ENCODE peak calls at places on chromosomes 5 and 9, in five cellular contexts. One of them, this sample, is unnamed.

GRCh38 chr9:120264528-120264927 is 315.4 kb downstream of the CDK5RAP2 start:
- DNase-seq in transverse colon: no peak
- DNase-seq in prostate gland: no peak
- DNase-seq in K562: no peak
- DNase-seq in GM12892: no peak
- DNase-seq in this sample: no peak

GRCh38 chr9:108516391-108516790 is 339.4 kb downstream of the ACTL7B start:
- DNase-seq in transverse colon: no peak
- DNase-seq in GM12892: no peak
- DNase-seq in prostate gland: no peak
- DNase-seq in K562: no peak
- DNase-seq in this sample: no peak

GRCh38 chr5:14483504-14484157 is 98.0 kb upstream of the OTULINL start:
- DNase-seq in transverse colon: peak
- DNase-seq in prostate gland: no peak
- DNase-seq in GM12892: no peak
- DNase-seq in K562: no peak
- DNase-seq in this sample: no peak

GRCh38 chr5:78213799-78214198 is 80.7 kb downstream of the AP3B1 start:
- DNase-seq in GM12892: no peak
- DNase-seq in K562: no peak
- DNase-seq in prostate gland: no peak
- DNase-seq in transverse colon: no peak
- DNase-seq in this sample: no peak

GRCh38 chr5:40160435-40160834 is 519.3 kb upstream of the PTGER4 start:
- DNase-seq in K562: no peak
- DNase-seq in transverse colon: no peak
- DNase-seq in prostate gland: no peak
- DNase-seq in GM12892: no peak
- DNase-seq in this sample: no peak

GRCh38 chr5:168851902-168852321 is 272.7 kb upstream of the PANK3 start:
- DNase-seq in K562: peak
- DNase-seq in transverse colon: no peak
- DNase-seq in GM12892: no peak
- DNase-seq in prostate gland: no peak
- DNase-seq in this sample: peak

GRCh38 chr5:172795401-172795977 is 24.5 kb upstream of the DUSP1 start:
- DNase-seq in prostate gland: no peak
- DNase-seq in transverse colon: peak
- DNase-seq in K562: no peak
- DNase-seq in GM12892: no peak
- DNase-seq in this sample: peak

GRCh38 chr9:92035687-92036410 is 79.4 kb downstream of the SPTLC1 start:
- DNase-seq in K562: no peak
- DNase-seq in transverse colon: peak
- DNase-seq in GM12892: no peak
- DNase-seq in prostate gland: no peak
- DNase-seq in this sample: no peak

GRCh38 chr5:71719092-71719964 is at the start of gene CARTPT:
- DNase-seq in GM12892: no peak
- DNase-seq in prostate gland: no peak
- DNase-seq in K562: peak
- DNase-seq in transverse colon: no peak
- DNase-seq in this sample: no peak

GRCh38 chr9:37324691-37325490 is 97.6 kb upstream of the GRHPR start:
- DNase-seq in K562: no peak
- DNase-seq in transverse colon: no peak
- DNase-seq in GM12892: no peak
- DNase-seq in prostate gland: no peak
- DNase-seq in this sample: no peak

GRCh38 chr9:136203406-136204085 is 1.4 kb downstream of the LHX3 start:
- DNase-seq in transverse colon: no peak
- DNase-seq in K562: no peak
- DNase-seq in prostate gland: no peak
- DNase-seq in GM12892: no peak
- DNase-seq in this sample: no peak

GRCh38 chr9:131611586-131611985 is 66.3 kb downstream of the PRRT1B start:
- DNase-seq in GM12892: no peak
- DNase-seq in K562: no peak
- DNase-seq in transverse colon: no peak
- DNase-seq in prostate gland: no peak
- DNase-seq in this sample: no peak

GRCh38 chr5:137728048-137728447 is 7.8 kb downstream of the KLHL3 start:
- DNase-seq in K562: no peak
- DNase-seq in transverse colon: no peak
- DNase-seq in GM12892: no peak
- DNase-seq in prostate gland: no peak
- DNase-seq in this sample: no peak

GRCh38 chr5:132776077-132776931 is 735 bp downstream of the SEPTIN8 start:
- DNase-seq in transverse colon: peak
- DNase-seq in prostate gland: peak
- DNase-seq in GM12892: peak
- DNase-seq in K562: peak
- DNase-seq in this sample: no peak

GRCh38 chr5:125815-126214 is 33.8 kb downstream of the PLEKHG4B start:
- DNase-seq in prostate gland: no peak
- DNase-seq in GM12892: no peak
- DNase-seq in transverse colon: no peak
- DNase-seq in K562: no peak
- DNase-seq in this sample: no peak

GRCh38 chr9:98255064-98255577 is 328 bp downstream of the TBC1D2 start:
- DNase-seq in transverse colon: peak
- DNase-seq in GM12892: no peak
- DNase-seq in prostate gland: no peak
- DNase-seq in K562: no peak
- DNase-seq in this sample: peak

GRCh38 chr5:141951341-141951781 is 6.6 kb downstream of the PCDH12 start:
- DNase-seq in prostate gland: no peak
- DNase-seq in transverse colon: no peak
- DNase-seq in K562: peak
- DNase-seq in GM12892: peak
- DNase-seq in this sample: no peak

GRCh38 chr9:111601237-111602018 is 2.0 kb upstream of the PTGR1 start:
- DNase-seq in K562: peak
- DNase-seq in GM12892: no peak
- DNase-seq in prostate gland: no peak
- DNase-seq in transverse colon: no peak
- DNase-seq in this sample: no peak

GRCh38 chr5:78916044-78916443 is 69.1 kb downstream of the ARSB start:
- DNase-seq in transverse colon: no peak
- DNase-seq in K562: no peak
- DNase-seq in prostate gland: no peak
- DNase-seq in GM12892: no peak
- DNase-seq in this sample: no peak

GRCh38 chr5:144202072-144202471 is 31.4 kb downstream of the KCTD16 start:
- DNase-seq in GM12892: no peak
- DNase-seq in transverse colon: no peak
- DNase-seq in prostate gland: peak
- DNase-seq in K562: no peak
- DNase-seq in this sample: no peak

GRCh38 chr9:5015934-5016333 is 30.9 kb downstream of the JAK2 start:
- DNase-seq in prostate gland: no peak
- DNase-seq in transverse colon: no peak
- DNase-seq in GM12892: no peak
- DNase-seq in K562: no peak
- DNase-seq in this sample: no peak

DNA sequence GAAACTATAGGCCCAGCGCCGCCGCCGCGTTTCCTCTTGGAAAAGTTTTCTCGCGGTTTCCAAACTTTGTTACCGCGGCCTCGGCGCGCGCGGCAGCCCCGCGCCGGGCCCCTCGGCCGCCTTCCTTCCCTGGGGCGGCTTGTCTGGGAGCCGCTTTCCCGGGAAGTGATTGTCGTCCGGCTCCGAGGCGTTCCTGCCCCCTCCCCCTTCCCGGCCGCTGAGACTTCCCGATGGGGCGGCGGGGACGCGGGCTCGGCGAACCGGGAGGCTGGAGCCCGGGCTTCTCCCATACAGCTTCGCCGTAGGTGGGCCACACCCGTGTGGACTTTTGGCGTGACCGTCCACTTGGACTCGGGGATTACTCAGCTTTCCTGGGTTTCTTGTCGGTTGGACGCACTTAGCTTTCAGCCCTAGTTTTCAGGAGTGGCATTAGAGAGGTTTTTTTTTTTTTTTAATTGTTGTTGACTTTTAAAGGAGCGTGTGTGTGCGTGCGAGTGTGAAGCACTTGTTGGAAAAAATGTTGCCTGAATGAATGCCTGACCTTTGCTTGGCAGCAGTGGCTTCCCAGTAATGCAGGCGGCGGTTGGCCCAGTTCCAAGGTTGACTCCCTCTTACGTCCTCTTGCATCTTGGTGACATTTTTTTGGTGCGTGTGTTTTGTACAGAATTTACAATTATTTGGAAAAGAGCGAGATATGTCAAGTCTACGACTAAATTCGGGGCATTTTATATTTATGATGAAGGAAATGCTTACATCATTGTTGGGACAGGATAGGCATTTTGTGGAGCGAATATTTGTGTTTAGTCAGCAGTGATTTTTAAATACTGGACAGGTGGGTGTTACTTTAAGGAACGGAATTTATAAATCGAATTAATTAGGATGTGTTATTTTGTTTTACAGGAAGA is 821 bp downstream of the CTNNA1 start:
- DNase-seq in K562: peak
- DNase-seq in prostate gland: peak
- DNase-seq in transverse colon: peak
- DNase-seq in GM12892: no peak
- DNase-seq in this sample: peak
- TF ChIP-seq POLR2AphosphoS5 in K562: no peak
- TF ChIP-seq POLR2AphosphoS5 in prostate gland: peak
- TF ChIP-seq POLR2AphosphoS5 in transverse colon: peak
- TF ChIP-seq POLR2AphosphoS5 in GM12892: no peak
- TF ChIP-seq POLR2AphosphoS5 in this sample: peak

DNA sequence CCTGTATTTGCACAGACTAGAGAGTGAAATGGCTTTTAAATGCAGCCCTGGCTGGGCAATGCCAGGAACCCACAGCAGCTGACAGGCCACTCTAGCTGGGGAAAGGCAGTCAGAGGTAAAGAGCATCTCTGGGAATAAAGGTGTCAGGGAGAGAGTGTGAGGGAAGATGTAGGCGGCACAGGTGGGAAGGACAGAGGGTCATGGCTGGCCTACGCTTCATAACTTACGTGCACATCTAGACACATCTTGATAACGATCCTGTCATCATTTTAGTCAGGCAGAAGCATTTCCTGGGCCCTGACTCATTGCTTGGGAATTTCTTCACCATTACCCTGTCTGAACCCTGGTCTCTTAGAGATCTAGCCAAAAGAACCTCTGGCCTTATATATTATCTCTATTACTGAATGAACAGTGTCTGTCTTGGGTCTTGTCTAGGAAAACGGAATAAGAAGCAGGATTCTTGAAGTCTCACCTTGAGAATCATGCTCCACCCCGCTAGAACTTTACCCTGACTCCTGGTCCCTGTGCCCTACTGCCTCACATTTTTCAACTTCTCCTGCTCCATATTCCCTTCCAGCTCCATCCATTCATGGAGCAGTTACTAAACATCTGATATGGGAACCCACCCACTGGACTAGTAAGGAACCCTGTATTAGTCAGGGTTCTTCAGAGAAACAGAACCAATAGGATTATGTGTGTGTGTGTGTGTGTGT is 106.4 kb upstream of the ELL2 start:
- DNase-seq in transverse colon: no peak
- DNase-seq in K562: no peak
- DNase-seq in prostate gland: peak
- DNase-seq in GM12892: no peak
- DNase-seq in this sample: no peak
- TF ChIP-seq POLR2AphosphoS5 in transverse colon: no peak
- TF ChIP-seq POLR2AphosphoS5 in K562: peak
- TF ChIP-seq POLR2AphosphoS5 in prostate gland: no peak
- TF ChIP-seq POLR2AphosphoS5 in GM12892: no peak
- TF ChIP-seq POLR2AphosphoS5 in this sample: no peak

GRCh38 chr9:385818-386398 is 171.2 kb downstream of the DOCK8 start:
- DNase-seq in prostate gland: peak
- DNase-seq in K562: peak
- DNase-seq in transverse colon: peak
- DNase-seq in GM12892: no peak
- DNase-seq in this sample: no peak

GRCh38 chr9:378263-378662 is 163.6 kb downstream of the DOCK8 start:
- DNase-seq in GM12892: no peak
- DNase-seq in transverse colon: no peak
- DNase-seq in K562: no peak
- DNase-seq in prostate gland: no peak
- DNase-seq in this sample: no peak

DNA sequence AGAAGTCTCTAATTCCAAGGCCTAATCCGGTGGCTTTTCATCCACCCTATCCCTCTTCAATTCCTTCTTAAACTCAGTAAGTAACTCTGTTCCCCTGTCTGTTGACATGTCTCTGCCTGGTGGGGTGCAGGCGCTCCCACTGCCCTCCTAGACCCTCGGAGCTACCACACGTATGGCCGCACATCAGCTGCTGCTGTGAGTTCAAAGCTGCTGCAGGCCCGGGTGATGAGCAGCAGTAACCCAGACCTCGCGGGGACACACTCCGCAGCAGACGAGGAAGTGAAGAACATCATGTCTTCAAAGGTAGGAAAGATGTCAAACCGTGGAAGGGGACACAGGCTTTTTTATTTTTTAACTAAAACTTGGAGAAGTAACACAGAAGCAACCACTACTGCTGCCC is 167.7 kb downstream of the DOCK8 start:
- DNase-seq in K562: no peak
- DNase-seq in GM12892: no peak
- DNase-seq in transverse colon: no peak
- DNase-seq in prostate gland: no peak
- DNase-seq in this sample: no peak
- TF ChIP-seq POLR2AphosphoS5 in K562: no peak
- TF ChIP-seq POLR2AphosphoS5 in GM12892: no peak
- TF ChIP-seq POLR2AphosphoS5 in transverse colon: no peak
- TF ChIP-seq POLR2AphosphoS5 in prostate gland: no peak
- TF ChIP-seq POLR2AphosphoS5 in this sample: no peak

GRCh38 chr9:76463211-76463610 is 4.2 kb downstream of the GCNT1 start:
- DNase-seq in prostate gland: no peak
- DNase-seq in GM12892: no peak
- DNase-seq in K562: no peak
- DNase-seq in transverse colon: no peak
- DNase-seq in this sample: no peak

GRCh38 chr9:76456202-76456926 is 2.6 kb upstream of the GCNT1 start:
- DNase-seq in K562: peak
- DNase-seq in GM12892: peak
- DNase-seq in prostate gland: peak
- DNase-seq in transverse colon: peak
- DNase-seq in this sample: no peak

GRCh38 chr9:76453785-76454184 is 5.2 kb upstream of the GCNT1 start:
- DNase-seq in transverse colon: no peak
- DNase-seq in prostate gland: no peak
- DNase-seq in K562: no peak
- DNase-seq in GM12892: no peak
- DNase-seq in this sample: no peak

GRCh38 chr9:76459691-76460635 is 981 bp downstream of the GCNT1 start:
- DNase-seq in K562: peak
- DNase-seq in prostate gland: peak
- DNase-seq in transverse colon: peak
- DNase-seq in GM12892: no peak
- DNase-seq in this sample: no peak

GRCh38 chr9:76458903-76459690 is at the start of gene GCNT1:
- DNase-seq in prostate gland: peak
- DNase-seq in GM12892: peak
- DNase-seq in K562: peak
- DNase-seq in transverse colon: peak
- DNase-seq in this sample: peak
- TF ChIP-seq POLR2AphosphoS5 in prostate gland: peak
- TF ChIP-seq POLR2AphosphoS5 in GM12892: peak
- TF ChIP-seq POLR2AphosphoS5 in K562: no peak
- TF ChIP-seq POLR2AphosphoS5 in transverse colon: peak
- TF ChIP-seq POLR2AphosphoS5 in this sample: no peak

This sample was measured in breast epithelium.